ENCODE peak calls at places on chromosomes 16 and 17, in ten cellular contexts. One of them, this sample, is unnamed.

GRCh38 chr17:44071198-44071520 is 624 bp downstream of the G6PC3 start:
- DNase-seq in HAP-1: no peak
- DNase-seq in stimulated activated CD8-positive, alpha-beta memory T cell treated with anti-CD3 and anti-CD28 coated beads, Interleukin-2, amount 100 ng/mL, for 48 hours: no peak
- DNase-seq in type B pancreatic cell: no peak
- DNase-seq in NCI-H446: no peak
- DNase-seq in activated naive CD4-positive, alpha-beta T cell: no peak
- DNase-seq in colonic mucosa: no peak
- DNase-seq in fibroblast of the aortic adventitia: peak; percentile 67
- DNase-seq in GM23248: no peak
- DNase-seq in aorta: no peak
- DNase-seq in this sample: no peak

GRCh38 chr17:31858647-31859486 is at the start of gene COPRS:
- DNase-seq in HAP-1: peak; percentile 79
- DNase-seq in stimulated activated CD8-positive, alpha-beta memory T cell treated with anti-CD3 and anti-CD28 coated beads, Interleukin-2, amount 100 ng/mL, for 48 hours: peak; percentile 69
- DNase-seq in type B pancreatic cell: peak; percentile 90
- DNase-seq in NCI-H446: no peak
- DNase-seq in activated naive CD4-positive, alpha-beta T cell: peak; percentile 83
- DNase-seq in colonic mucosa: peak; percentile 89
- DNase-seq in fibroblast of the aortic adventitia: peak; percentile 82
- DNase-seq in GM23248: peak; percentile 95
- DNase-seq in aorta: peak; percentile 92
- DNase-seq in this sample: peak; percentile 84

GRCh38 chr16:50505714-50506542 is 42.3 kb upstream of the NKD1 start:
- DNase-seq in HAP-1: peak; percentile 57
- DNase-seq in stimulated activated CD8-positive, alpha-beta memory T cell treated with anti-CD3 and anti-CD28 coated beads, Interleukin-2, amount 100 ng/mL, for 48 hours: no peak
- DNase-seq in type B pancreatic cell: peak; percentile 58
- DNase-seq in NCI-H446: no peak
- DNase-seq in activated naive CD4-positive, alpha-beta T cell: no peak
- DNase-seq in colonic mucosa: no peak
- DNase-seq in fibroblast of the aortic adventitia: no peak
- DNase-seq in GM23248: no peak
- DNase-seq in aorta: no peak
- DNase-seq in this sample: no peak

GRCh38 chr17:64036198-64036922 is 15.9 kb upstream of the ICAM2 start:
- DNase-seq in HAP-1: no peak
- DNase-seq in stimulated activated CD8-positive, alpha-beta memory T cell treated with anti-CD3 and anti-CD28 coated beads, Interleukin-2, amount 100 ng/mL, for 48 hours: no peak
- DNase-seq in type B pancreatic cell: peak; percentile 42
- DNase-seq in NCI-H446: no peak
- DNase-seq in activated naive CD4-positive, alpha-beta T cell: no peak
- DNase-seq in colonic mucosa: peak; percentile 12
- DNase-seq in fibroblast of the aortic adventitia: no peak
- DNase-seq in GM23248: no peak
- DNase-seq in aorta: no peak
- DNase-seq in this sample: no peak

GRCh38 chr16:11411059-11411550 is 65.8 kb downstream of the RMI2 start:
- DNase-seq in HAP-1: no peak
- DNase-seq in stimulated activated CD8-positive, alpha-beta memory T cell treated with anti-CD3 and anti-CD28 coated beads, Interleukin-2, amount 100 ng/mL, for 48 hours: no peak
- DNase-seq in type B pancreatic cell: no peak
- DNase-seq in NCI-H446: no peak
- DNase-seq in activated naive CD4-positive, alpha-beta T cell: no peak
- DNase-seq in colonic mucosa: no peak
- DNase-seq in fibroblast of the aortic adventitia: no peak
- DNase-seq in GM23248: no peak
- DNase-seq in aorta: no peak
- DNase-seq in this sample: no peak

GRCh38 chr16:86519649-86520316 is 9.5 kb downstream of the FOXF1 start:
- DNase-seq in HAP-1: peak; percentile 62
- DNase-seq in stimulated activated CD8-positive, alpha-beta memory T cell treated with anti-CD3 and anti-CD28 coated beads, Interleukin-2, amount 100 ng/mL, for 48 hours: peak; percentile 49
- DNase-seq in type B pancreatic cell: no peak
- DNase-seq in NCI-H446: no peak
- DNase-seq in activated naive CD4-positive, alpha-beta T cell: peak; percentile 37
- DNase-seq in colonic mucosa: peak; percentile 57
- DNase-seq in fibroblast of the aortic adventitia: peak; percentile 70
- DNase-seq in GM23248: peak; percentile 72
- DNase-seq in aorta: no peak
- DNase-seq in this sample: no peak

GRCh38 chr16:59192551-59193199 is 458.6 kb upstream of the GOT2 start:
- DNase-seq in HAP-1: no peak
- DNase-seq in stimulated activated CD8-positive, alpha-beta memory T cell treated with anti-CD3 and anti-CD28 coated beads, Interleukin-2, amount 100 ng/mL, for 48 hours: no peak
- DNase-seq in type B pancreatic cell: no peak
- DNase-seq in NCI-H446: no peak
- DNase-seq in activated naive CD4-positive, alpha-beta T cell: no peak
- DNase-seq in colonic mucosa: peak; percentile 19
- DNase-seq in fibroblast of the aortic adventitia: no peak
- DNase-seq in GM23248: peak; percentile 1
- DNase-seq in aorta: peak; percentile 45
- DNase-seq in this sample: no peak

GRCh38 chr17:47072881-47073280 is 93.8 kb upstream of the RPRML start:
- DNase-seq in HAP-1: no peak
- DNase-seq in stimulated activated CD8-positive, alpha-beta memory T cell treated with anti-CD3 and anti-CD28 coated beads, Interleukin-2, amount 100 ng/mL, for 48 hours: no peak
- DNase-seq in type B pancreatic cell: no peak
- DNase-seq in NCI-H446: no peak
- DNase-seq in activated naive CD4-positive, alpha-beta T cell: no peak
- DNase-seq in colonic mucosa: no peak
- DNase-seq in fibroblast of the aortic adventitia: no peak
- DNase-seq in GM23248: no peak
- DNase-seq in aorta: peak; percentile 68
- DNase-seq in this sample: no peak

GRCh38 chr17:42846594-42847280 is 2.4 kb downstream of the AOC2 start:
- DNase-seq in HAP-1: no peak
- DNase-seq in stimulated activated CD8-positive, alpha-beta memory T cell treated with anti-CD3 and anti-CD28 coated beads, Interleukin-2, amount 100 ng/mL, for 48 hours: no peak
- DNase-seq in type B pancreatic cell: no peak
- DNase-seq in NCI-H446: no peak
- DNase-seq in activated naive CD4-positive, alpha-beta T cell: no peak
- DNase-seq in colonic mucosa: no peak
- DNase-seq in fibroblast of the aortic adventitia: peak; percentile 41
- DNase-seq in GM23248: peak; percentile 85
- DNase-seq in aorta: no peak
- DNase-seq in this sample: no peak

GRCh38 chr17:75624714-75625345 is 8.4 kb upstream of the SMIM5 start:
- DNase-seq in HAP-1: no peak
- DNase-seq in stimulated activated CD8-positive, alpha-beta memory T cell treated with anti-CD3 and anti-CD28 coated beads, Interleukin-2, amount 100 ng/mL, for 48 hours: no peak
- DNase-seq in type B pancreatic cell: no peak
- DNase-seq in NCI-H446: no peak
- DNase-seq in activated naive CD4-positive, alpha-beta T cell: no peak
- DNase-seq in colonic mucosa: no peak
- DNase-seq in fibroblast of the aortic adventitia: no peak
- DNase-seq in GM23248: no peak
- DNase-seq in aorta: no peak
- DNase-seq in this sample: no peak

GRCh38 chr17:6639651-6640535 is 618 bp downstream of the KIAA0753 start:
- DNase-seq in HAP-1: no peak
- DNase-seq in stimulated activated CD8-positive, alpha-beta memory T cell treated with anti-CD3 and anti-CD28 coated beads, Interleukin-2, amount 100 ng/mL, for 48 hours: no peak
- DNase-seq in type B pancreatic cell: no peak
- DNase-seq in NCI-H446: no peak
- DNase-seq in activated naive CD4-positive, alpha-beta T cell: no peak
- DNase-seq in colonic mucosa: peak; percentile 42
- DNase-seq in fibroblast of the aortic adventitia: peak; percentile 41
- DNase-seq in GM23248: peak; percentile 80
- DNase-seq in aorta: peak; percentile 63
- DNase-seq in this sample: no peak

This sample was measured in NCI-H774.